ENCODE peak calls at places on chromosomes 2 and 18, in ten cellular contexts. K is psoas muscle; F is mucosa of gallbladder; Q is GM03348; I is lower leg skin; N is G401; M is COR-L47; R is fibroblast of the aortic adventitia; V is cardiac septum; X is CD4-positive, CD25-positive, alpha-beta regulatory T cell. D is an unnamed sample.

GRCh38 chr2:150882751-150883520 is 378.7 kb downstream of the RBM43 start:
- DNase-seq in K (no peak), N (no peak), X (no peak), V (no peak), F (no peak), Q (no peak), R (peak; percentile 39), I (no peak), M (no peak), D (no peak)

GRCh38 chr2:202036601-202037037 is 3.0 kb downstream of the FZD7 start:
- DNase-seq in I (no peak), M (no peak), N (peak; percentile 85), F (no peak), V (no peak), Q (no peak), K (no peak), X (no peak), R (peak; percentile 23), D (no peak)

GRCh38 chr2:18262601-18263000 is 297.9 kb downstream of the RDH14 start:
- DNase-seq in I (no peak), V (no peak), N (no peak), R (peak; percentile 27), K (no peak), Q (no peak), F (no peak), X (no peak), M (no peak), D (no peak)

GRCh38 chr2:38386377-38386776 is 9.3 kb upstream of the ATL2 start:
- DNase-seq in X (no peak), F (no peak), M (no peak), V (no peak), Q (no peak), K (no peak), R (no peak), I (no peak), N (no peak), D (peak; percentile 16)

GRCh38 chr2:215002500-215002899 is 135.9 kb downstream of the ABCA12 start:
- DNase-seq in X (peak; percentile 28), I (no peak), M (peak; percentile 60), K (no peak), V (no peak), N (peak; percentile 24), Q (peak; percentile 37), F (peak; percentile 12), R (peak; percentile 53), D (peak; percentile 66)

GRCh38 chr18:6414723-6415362 is at the start of gene L3MBTL4:
- DNase-seq in I (peak; percentile 32), R (no peak), M (peak; percentile 64), N (no peak), V (no peak), K (peak; percentile 27), X (no peak), F (peak; percentile 43), Q (peak; percentile 23), D (peak; percentile 87)

GRCh38 chr2:127653421-127654083 is 7.6 kb downstream of the GPR17 start:
- DNase-seq in X (no peak), I (no peak), Q (no peak), R (no peak), F (no peak), V (no peak), N (no peak), M (no peak), K (peak; percentile 12), D (no peak)

GRCh38 chr2:45890819-45891218 is 239.3 kb downstream of the PRKCE start:
- DNase-seq in X (peak; percentile 75), I (no peak), Q (no peak), N (no peak), F (no peak), K (no peak), V (no peak), M (no peak), R (no peak), D (no peak)

GRCh38 chr2:30955516-30956132 is 148.4 kb upstream of the CAPN13 start:
- DNase-seq in R (no peak), M (no peak), Q (no peak), X (no peak), I (no peak), V (no peak), F (no peak), K (no peak), N (no peak), D (no peak)

GRCh38 chr2:1891147-1891546 is 146.8 kb upstream of the PXDN start:
- DNase-seq in X (no peak), K (no peak), V (no peak), R (no peak), F (peak; percentile 24), I (no peak), Q (no peak), M (no peak), N (peak; percentile 85), D (no peak)

GRCh38 chr18:62442391-62442790 is 80.4 kb upstream of the ZCCHC2 start:
- DNase-seq in F (no peak), N (no peak), X (no peak), R (no peak), Q (no peak), V (no peak), M (no peak), K (no peak), I (no peak), D (no peak)

GRCh38 chr2:188512456-188512855 is 220.8 kb downstream of the GULP1 start:
- DNase-seq in Q (peak; percentile 43), N (peak; percentile 31), I (no peak), F (no peak), R (peak; percentile 81), X (peak; percentile 10), M (peak; percentile 52), V (no peak), K (no peak), D (peak; percentile 89)

GRCh38 chr2:89763254-89763580 is 1071.7 kb downstream of the RPIA start:
- DNase-seq in F (no peak), M (no peak), X (no peak), I (no peak), N (no peak), R (no peak), V (no peak), K (peak; percentile 15), Q (no peak), D (no peak)

GRCh38 chr2:109160714-109161440 is 31.9 kb downstream of the SH3RF3 start:
- DNase-seq in K (no peak), N (no peak), F (no peak), V (no peak), I (no peak), M (no peak), X (no peak), Q (no peak), R (no peak), D (no peak)

D was measured in DMS53.